ENCODE peak calls at places on chromosomes 4 and X, in five cellular contexts. D is cardiac fibroblast; Z is stimulated activated CD4-positive, alpha-beta T cell treated with anti-CD3 and anti-CD28 coated beads, TNF-alpha, amount 100 ng/mL, for 4 hours; Q is OCI-M1; S is amniotic stem cell. J is an unnamed sample.

GRCh38 chrX:40158036-40158706 is 60.4 kb upstream of the BCOR start:
- DNase-seq in D (peak), Z (no peak), Q (peak), S (no peak), J (peak)

GRCh38 chr4:100189820-100190642 is at the start of gene DDIT4L:
- DNase-seq in D (peak), Z (no peak), Q (no peak), S (no peak), J (peak)

GRCh38 chrX:2595258-2595657 is 94.5 kb upstream of the DHRSX start:
- DNase-seq in D (peak), Z (no peak), Q (no peak), S (no peak), J (peak)

GRCh38 chrX:11431833-11432232 is 138.6 kb downstream of the AMELX start:
- DNase-seq in D (no peak), Z (no peak), Q (peak), S (no peak), J (no peak)

GRCh38 chr4:181548873-181549541 is 694.2 kb upstream of the TENM3 start:
- DNase-seq in D (peak), Z (no peak), Q (peak), S (no peak), J (peak)

GRCh38 chr4:9765091-9765490 is 16.3 kb upstream of the DRD5 start:
- DNase-seq in D (peak), Z (no peak), Q (peak), S (no peak), J (peak)

GRCh38 chrX:75327607-75328006 is 53.7 kb downstream of the UPRT start:
- DNase-seq in D (no peak), Z (no peak), Q (no peak), S (no peak), J (no peak)

GRCh38 chr4:130249002-130249401 is 1153.0 kb downstream of the C4orf33 start:
- DNase-seq in D (no peak), Z (no peak), Q (no peak), S (no peak), J (no peak)

GRCh38 chrX:109847257-109848187 is 114.5 kb upstream of the ACSL4 start:
- DNase-seq in D (peak), Z (no peak), Q (peak), S (peak), J (peak)

GRCh38 chr4:75542824-75543223 is 13.0 kb upstream of the ODAPH start:
- DNase-seq in D (peak), Z (no peak), Q (no peak), S (no peak), J (peak)

GRCh38 chr4:7539659-7540058 is 104.9 kb upstream of the PSAPL1 start:
- DNase-seq in D (peak), Z (no peak), Q (peak), S (no peak), J (peak)

GRCh38 chr4:102343964-102344519 is 1.2 kb downstream of the SLC39A8 start:
- DNase-seq in D (no peak), Z (no peak), Q (peak), S (no peak), J (no peak)

GRCh38 chrX:19566359-19567141 is 51.2 kb upstream of the MAP3K15 start:
- DNase-seq in D (peak), Z (no peak), Q (peak), S (no peak), J (peak)

GRCh38 chr4:52914051-52914605 is 52.0 kb downstream of the RASL11B start:
- DNase-seq in D (peak), Z (no peak), Q (no peak), S (peak), J (peak)

GRCh38 chr4:75686346-75686745 is 13.1 kb upstream of the G3BP2 start:
- DNase-seq in D (no peak), Z (no peak), Q (no peak), S (no peak), J (peak)

GRCh38 chr4:98586634-98587354 is 71.6 kb downstream of the TSPAN5 start:
- DNase-seq in D (no peak), Z (no peak), Q (no peak), S (no peak), J (no peak)

GRCh38 chrX:153919281-153919680 is 6.8 kb downstream of the ARHGAP4 start:
- DNase-seq in D (no peak), Z (no peak), Q (no peak), S (no peak), J (no peak)

GRCh38 chrX:28135378-28136047 is 154.3 kb upstream of the DCAF8L1 start:
- DNase-seq in D (peak), Z (no peak), Q (no peak), S (no peak), J (no peak)

GRCh38 chrX:44228621-44229020 is 114.9 kb downstream of the EFHC2 start:
- DNase-seq in D (no peak), Z (no peak), Q (peak), S (no peak), J (no peak)

GRCh38 chrX:21875013-21875412 is 19.2 kb downstream of the YY2 start:
- DNase-seq in D (no peak), Z (no peak), Q (no peak), S (no peak), J (no peak)

GRCh38 chr4:186676531-186677158 is 47.0 kb downstream of the FAT1 start:
- DNase-seq in D (peak), Z (no peak), Q (no peak), S (peak), J (peak)

GRCh38 chr4:86118696-86119095 is 241.2 kb downstream of the MAPK10 start:
- DNase-seq in D (no peak), Z (no peak), Q (no peak), S (no peak), J (peak)

GRCh38 chr4:137083571-137083970 is 448.7 kb downstream of the PCDH18 start:
- DNase-seq in D (no peak), Z (no peak), Q (no peak), S (no peak), J (no peak)

GRCh38 chr4:159446266-159446976 is 343.5 kb downstream of the RAPGEF2 start:
- DNase-seq in D (peak), Z (no peak), Q (peak), S (peak), J (peak)

GRCh38 chrX:26783512-26784225 is 567.7 kb downstream of the MAGEB5 start:
- DNase-seq in D (peak), Z (no peak), Q (peak), S (no peak), J (peak)

GRCh38 chr4:25484243-25484721 is 107.2 kb downstream of the ANAPC4 start:
- DNase-seq in D (peak), Z (no peak), Q (no peak), S (no peak), J (no peak)

GRCh38 chr4:167930171-167930570 is 162.2 kb upstream of the ANXA10 start:
- DNase-seq in D (no peak), Z (no peak), Q (no peak), S (no peak), J (peak)

GRCh38 chr4:86048426-86048825 is 311.4 kb downstream of the MAPK10 start:
- DNase-seq in D (peak), Z (no peak), Q (peak), S (no peak), J (peak)

GRCh38 chr4:183118585-183118984 is 19.5 kb downstream of the WWC2 start:
- DNase-seq in D (peak), Z (no peak), Q (no peak), S (no peak), J (peak)